ENCODE peak calls at places on chromosomes 13 and 19, in nine cellular contexts. D, U, S, B, T, M, C, G and F are unnamed samples.

GRCh38 chr19:48962029-48962848 is 2.9 kb upstream of the FTL start:
- DNase-seq in C (peak), B (peak), U (peak), M (peak), G (peak), D (peak), T (no peak), S (peak), F (peak)

GRCh38 chr19:3665681-3666544 is 34.4 kb downstream of the PIP5K1C start:
- DNase-seq in G (no peak), D (peak), M (peak), B (peak), T (no peak), U (no peak), C (peak), S (peak), F (peak)

GRCh38 chr13:84917252-84917878 is 881.9 kb downstream of the SLITRK6 start:
- DNase-seq in D (no peak), U (peak), M (no peak), C (no peak), B (no peak), S (no peak), T (no peak), G (peak), F (no peak)

GRCh38 chr13:110771194-110771593 is 57.7 kb downstream of the ING1 start:
- DNase-seq in D (no peak), C (no peak), U (peak), G (peak), T (no peak), B (no peak), M (no peak), S (peak), F (no peak)

GRCh38 chr13:74847966-74848365 is 634.0 kb downstream of the TBC1D4 start:
- DNase-seq in S (no peak), C (no peak), U (no peak), D (no peak), T (no peak), G (no peak), M (no peak), B (no peak), F (no peak)

GRCh38 chr13:79336971-79337370 is 69.1 kb downstream of the RBM26 start:
- DNase-seq in T (no peak), B (no peak), U (no peak), G (no peak), M (peak), C (no peak), S (no peak), D (no peak), F (no peak)

GRCh38 chr19:18007939-18008673 is at the start of gene ARRDC2:
- DNase-seq in M (peak), T (peak), D (peak), U (peak), C (peak), B (peak), S (peak), G (peak), F (peak)

GRCh38 chr13:99442273-99442895 is 58.9 kb upstream of the TM9SF2 start:
- DNase-seq in C (peak), T (no peak), S (no peak), G (peak), U (peak), M (peak), D (no peak), B (no peak), F (peak)

GRCh38 chr13:110499621-110500281 is 61.8 kb downstream of the RAB20 start:
- DNase-seq in G (peak), T (peak), C (no peak), U (peak), B (no peak), M (no peak), S (no peak), D (no peak), F (no peak)

GRCh38 chr19:18204394-18205179 is 745 bp upstream of the RAB3A start:
- DNase-seq in T (no peak), C (peak), S (no peak), U (peak), D (peak), M (peak), B (no peak), G (no peak), F (no peak)

GRCh38 chr19:14821958-14822357 is 13.0 kb downstream of the OR7A5 start:
- DNase-seq in T (no peak), G (no peak), D (no peak), B (no peak), U (no peak), C (no peak), M (no peak), S (no peak), F (no peak)

GRCh38 chr19:16078759-16079707 is 2.7 kb downstream of the TPM4 start:
- DNase-seq in G (peak), T (peak), C (peak), D (no peak), S (peak), B (peak), M (peak), U (peak), F (peak)